ENCODE peak calls at places on chromosome 4, in eight cellular contexts. C, R, O, D, S, M, T and K are unnamed samples.
A peak's percentile ranks its signal among the peaks of the same experiment; 100 is the strongest.

GRCh38 chr4:186924723-186925122 is 201.1 kb upstream of the FAT1 start:
- DNase-seq in C (no peak), R (no peak), O (no peak), D (no peak), S (no peak), M (no peak), T (no peak), K (no peak)

GRCh38 chr4:8160233-8160560 is 1.6 kb upstream of the ABLIM2 start:
- DNase-seq in C (no peak), R (no peak), O (no peak), D (no peak), S (no peak), M (no peak), T (no peak), K (no peak)

GRCh38 chr4:106864231-106864630 is 171.9 kb downstream of the DKK2 start:
- DNase-seq in C (no peak), R (no peak), O (no peak), D (peak; percentile 44), S (no peak), M (no peak), T (no peak), K (no peak)

GRCh38 chr4:182111586-182111985 is 131.6 kb upstream of the TENM3 start:
- DNase-seq in C (no peak), R (no peak), O (no peak), D (no peak), S (no peak), M (no peak), T (no peak), K (no peak)

GRCh38 chr4:91448668-91449330 is 855.0 kb upstream of the GRID2 start:
- DNase-seq in C (no peak), R (no peak), O (no peak), D (no peak), S (no peak), M (no peak), T (no peak), K (no peak)

GRCh38 chr4:12203945-12204344 is 775.3 kb upstream of the HS3ST1 start:
- DNase-seq in C (no peak), R (no peak), O (no peak), D (no peak), S (no peak), M (no peak), T (no peak), K (no peak)

GRCh38 chr4:85697864-85698263 is 222.9 kb downstream of the ARHGAP24 start:
- DNase-seq in C (no peak), R (no peak), O (no peak), D (no peak), S (no peak), M (no peak), T (no peak), K (no peak)

GRCh38 chr4:112060212-112060611 is 85.0 kb upstream of the FAM241A start:
- DNase-seq in C (no peak), R (peak; percentile 3), O (no peak), D (no peak), S (no peak), M (peak; percentile 45), T (no peak), K (no peak)

GRCh38 chr4:88697113-88697512 is 516 bp downstream of the NAP1L5 start:
- DNase-seq in C (no peak), R (no peak), O (no peak), D (no peak), S (peak; percentile 47), M (no peak), T (no peak), K (no peak)

GRCh38 chr4:25925486-25926201 is 11.6 kb downstream of the SMIM20 start:
- DNase-seq in C (peak; percentile 6), R (peak; percentile 10), O (no peak), D (no peak), S (peak; percentile 51), M (peak; percentile 79), T (no peak), K (no peak)

GRCh38 chr4:60948008-60948407 is 252.1 kb upstream of the ADGRL3 start:
- DNase-seq in C (no peak), R (no peak), O (no peak), D (no peak), S (no peak), M (no peak), T (no peak), K (no peak)

GRCh38 chr4:5158391-5158770 is 107.1 kb downstream of the STK32B start:
- DNase-seq in C (no peak), R (peak; percentile 83), O (no peak), D (no peak), S (no peak), M (no peak), T (no peak), K (no peak)

GRCh38 chr4:20544645-20545044 is 155.6 kb upstream of the PACRGL start:
- DNase-seq in C (no peak), R (peak; percentile 19), O (no peak), D (no peak), S (no peak), M (peak; percentile 45), T (no peak), K (no peak)